ENCODE peak calls at places on chromosomes 2 and 18, in nine cellular contexts. V is AG09309; B is AG09319; J is cardiac muscle cell; P is cardiac fibroblast; O is CD8-positive, alpha-beta T cell; L is endothelial cell; X is endodermal cell; M is fibroblast of mammary gland. T is an unnamed sample.
A peak's percentile ranks its signal among the peaks of the same experiment; 100 is the strongest.

GRCh38 chr2:42243297-42243696 is 74.1 kb downstream of the EML4 start:
- DNase-seq in M (no peak), O (no peak), V (no peak), J (no peak), B (no peak), P (no peak), L (no peak), X (no peak), T (no peak)

GRCh38 chr2:165633431-165633830 is 160.6 kb downstream of the GALNT3 start:
- DNase-seq in V (no peak), M (no peak), J (no peak), P (no peak), X (no peak), L (no peak), B (no peak), O (no peak), T (no peak)

GRCh38 chr2:1758774-1759610 is 14.7 kb upstream of the PXDN start:
- DNase-seq in P (no peak), X (no peak), B (no peak), O (no peak), L (no peak), V (no peak), J (no peak), M (no peak), T (no peak)

GRCh38 chr2:63842149-63843061 is 709 bp downstream of the UGP2 start:
- DNase-seq in P (peak; percentile 79), L (peak; percentile 25), B (peak; percentile 61), V (peak; percentile 25), M (peak; percentile 81), O (no peak), J (peak; percentile 77), X (peak; percentile 55), T (peak; percentile 83)

GRCh38 chr2:197869501-197870111 is 65.2 kb downstream of the PLCL1 start:
- DNase-seq in P (no peak), B (no peak), X (no peak), O (peak; percentile 23), J (peak; percentile 46), L (no peak), M (peak; percentile 44), V (peak; percentile 11), T (no peak)

GRCh38 chr2:38279201-38279600 is 97.9 kb downstream of the ATL2 start:
- DNase-seq in L (no peak), B (no peak), P (no peak), O (no peak), X (no peak), V (no peak), J (no peak), M (no peak), T (no peak)

GRCh38 chr2:9377461-9378097 is 45.7 kb downstream of the ITGB1BP1 start:
- DNase-seq in B (no peak), M (no peak), J (no peak), V (no peak), P (no peak), X (no peak), O (no peak), L (no peak), T (no peak)

GRCh38 chr18:13544953-13545352 is 181.4 kb downstream of the FAM210A start:
- DNase-seq in O (no peak), V (no peak), B (no peak), P (no peak), X (no peak), L (no peak), J (no peak), M (no peak), T (no peak)

GRCh38 chr18:79275992-79276391 is 119.7 kb upstream of the NFATC1 start:
- DNase-seq in X (no peak), P (peak; percentile 38), B (no peak), V (no peak), O (no peak), L (no peak), M (peak; percentile 20), J (peak; percentile 9), T (peak; percentile 61)

GRCh38 chr18:11005528-11005927 is 143.8 kb downstream of the PIEZO2 start:
- DNase-seq in J (peak; percentile 95), B (no peak), L (no peak), X (peak; percentile 78), O (no peak), V (no peak), P (peak; percentile 86), M (peak; percentile 74), T (peak; percentile 56)

GRCh38 chr2:180962727-180963312 is 17.6 kb upstream of the UBE2E3 start:
- DNase-seq in V (no peak), O (no peak), J (no peak), L (no peak), X (no peak), M (no peak), P (no peak), B (no peak), T (peak; percentile 22)

GRCh38 chr2:199606193-199606780 is 148.5 kb upstream of the SATB2 start:
- DNase-seq in M (no peak), X (no peak), L (no peak), O (no peak), B (no peak), V (no peak), J (peak; percentile 1), P (no peak), T (peak; percentile 9)
- TF ChIP-seq CTCF in M (peak; percentile 26), X (peak; percentile 73), L (no peak), O (no peak), B (peak; percentile 22), V (peak; percentile 37), J (peak; percentile 21), P (peak; percentile 3), T (peak; percentile 9)

GRCh38 chr2:149038442-149039212 is at the start of gene LYPD6B:
- DNase-seq in J (peak; percentile 4), M (no peak), P (no peak), L (peak; percentile 38), X (peak; percentile 88), V (no peak), O (no peak), B (no peak), T (peak; percentile 34)
- TF ChIP-seq CTCF in J (no peak), M (no peak), P (no peak), L (no peak), X (no peak), V (no peak), O (no peak), B (no peak), T (no peak)

GRCh38 chr18:74589820-74590219 is 7.8 kb upstream of the ZNF407 start:
- DNase-seq in O (no peak), P (no peak), V (no peak), J (no peak), M (no peak), X (no peak), B (no peak), L (no peak), T (no peak)
- TF ChIP-seq CTCF in O (no peak), P (no peak), V (no peak), J (no peak), M (no peak), X (no peak), B (no peak), L (no peak), T (no peak)

GRCh38 chr2:238019962-238020361 is 40.8 kb upstream of the SCLY start:
- DNase-seq in L (no peak), M (no peak), J (no peak), B (no peak), V (no peak), X (no peak), O (no peak), P (no peak), T (peak; percentile 59)

GRCh38 chr2:238020816-238021215 is 40.0 kb upstream of the SCLY start:
- DNase-seq in O (no peak), X (no peak), B (no peak), V (no peak), J (no peak), P (no peak), M (no peak), L (no peak), T (no peak)

GRCh38 chr2:238013806-238014205 is 47.0 kb downstream of the UBE2F start:
- DNase-seq in V (no peak), O (no peak), P (no peak), B (no peak), M (no peak), J (no peak), X (no peak), L (no peak), T (no peak)

GRCh38 chr2:238016526-238016925 is 44.3 kb upstream of the SCLY start:
- DNase-seq in L (no peak), M (no peak), O (no peak), X (no peak), B (no peak), V (no peak), J (no peak), P (no peak), T (no peak)

GRCh38 chr2:238015705-238016104 is 45.1 kb upstream of the SCLY start:
- DNase-seq in B (no peak), M (no peak), V (no peak), J (no peak), P (no peak), O (no peak), L (no peak), X (no peak), T (no peak)
- TF ChIP-seq CTCF in B (peak; percentile 13), M (peak; percentile 10), V (peak; percentile 28), J (peak; percentile 32), P (peak; percentile 21), O (no peak), L (no peak), X (peak; percentile 60), T (no peak)

GRCh38 chr2:157625311-157625710 is 3.4 kb downstream of the ACVR1C start:
- DNase-seq in J (peak; percentile 2), P (no peak), B (no peak), X (no peak), M (peak; percentile 14), O (no peak), L (no peak), V (no peak), T (peak; percentile 4)

GRCh38 chr2:157628532-157629415 is at the start of gene ACVR1C:
- DNase-seq in P (peak; percentile 55), V (no peak), O (peak; percentile 69), L (peak; percentile 80), X (peak; percentile 97), M (peak; percentile 46), B (no peak), J (peak; percentile 53), T (peak; percentile 67)

GRCh38 chr2:157628282-157628531 is 457 bp downstream of the ACVR1C start:
- DNase-seq in B (no peak), J (no peak), P (no peak), O (no peak), M (no peak), L (no peak), V (no peak), X (no peak), T (no peak)

DNA sequence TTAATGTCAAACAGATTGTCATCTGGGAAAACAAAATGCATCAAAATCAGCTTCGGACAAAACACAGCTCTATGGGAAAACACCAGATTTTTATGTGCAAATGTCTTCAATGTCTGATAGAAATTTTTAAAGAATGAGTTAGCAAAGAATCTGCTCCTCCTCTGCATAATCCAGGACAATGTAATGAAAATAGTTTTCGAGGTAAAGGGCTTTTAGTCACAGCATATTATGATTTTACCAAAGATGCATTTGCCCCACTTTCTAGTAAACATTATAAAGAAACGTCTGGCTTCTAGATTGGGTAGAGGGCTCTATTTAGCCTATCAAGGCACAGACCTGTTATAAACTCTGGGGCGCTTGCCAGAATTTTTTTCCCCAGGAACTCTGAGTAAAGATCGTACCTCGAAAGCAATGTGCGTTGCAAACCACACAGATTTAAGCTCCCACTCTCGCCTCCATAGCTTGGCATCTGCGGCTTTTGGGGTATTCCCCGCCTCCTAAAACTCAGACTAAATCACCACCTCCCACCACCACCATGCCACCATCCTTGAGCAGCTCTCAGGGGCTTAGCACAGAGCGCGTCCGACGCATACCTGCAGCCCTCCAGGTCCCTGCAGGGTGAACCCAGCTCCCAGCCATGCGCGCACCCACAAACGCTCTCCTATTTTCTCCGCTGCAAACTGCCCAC is 926 bp downstream of the ACVR1C start:
- DNase-seq in M (peak; percentile 11), X (no peak), B (no peak), O (peak; percentile 42), L (no peak), J (peak; percentile 6), P (peak; percentile 5), V (no peak), T (peak; percentile 3)
- TF ChIP-seq CTCF in M (no peak), X (no peak), B (no peak), O (no peak), L (no peak), J (no peak), P (no peak), V (no peak), T (no peak)

T was measured in MCF 10A.